ENCODE peak calls at places on chromosomes 5 and 9, in five cellular contexts. One of them, this sample, is unnamed.

GRCh38 chr9:87909310-87910041 is 8.3 kb upstream of the SPATA31C1 start:
- DNase-seq in IMR-90: no peak
- DNase-seq in body of pancreas: peak; percentile 96
- DNase-seq in neural progenitor cell: no peak
- DNase-seq in CD8-positive, alpha-beta T cell: no peak
- DNase-seq in this sample: no peak

GRCh38 chr5:112109331-112109993 is 309.6 kb downstream of the EPB41L4A start:
- DNase-seq in IMR-90: peak; percentile 87
- DNase-seq in body of pancreas: peak; percentile 82
- DNase-seq in neural progenitor cell: no peak
- DNase-seq in CD8-positive, alpha-beta T cell: no peak
- DNase-seq in this sample: peak; percentile 95

GRCh38 chr9:75132244-75132643 is 43.9 kb downstream of the OSTF1 start:
- DNase-seq in IMR-90: no peak
- DNase-seq in body of pancreas: no peak
- DNase-seq in neural progenitor cell: no peak
- DNase-seq in CD8-positive, alpha-beta T cell: no peak
- DNase-seq in this sample: no peak

GRCh38 chr5:149576021-149576420 is 5.3 kb upstream of the ARHGEF37 start:
- DNase-seq in IMR-90: no peak
- DNase-seq in body of pancreas: no peak
- DNase-seq in neural progenitor cell: no peak
- DNase-seq in CD8-positive, alpha-beta T cell: no peak
- DNase-seq in this sample: no peak

GRCh38 chr5:29378104-29378503 is 1815.4 kb upstream of the CDH6 start:
- DNase-seq in IMR-90: no peak
- DNase-seq in body of pancreas: no peak
- DNase-seq in neural progenitor cell: no peak
- DNase-seq in CD8-positive, alpha-beta T cell: no peak
- DNase-seq in this sample: no peak

GRCh38 chr9:108550111-108550510 is 305.7 kb downstream of the ACTL7B start:
- DNase-seq in IMR-90: no peak
- DNase-seq in body of pancreas: no peak
- DNase-seq in neural progenitor cell: no peak
- DNase-seq in CD8-positive, alpha-beta T cell: no peak
- DNase-seq in this sample: no peak

GRCh38 chr5:31824886-31825774 is 186.2 kb downstream of the PDZD2 start:
- DNase-seq in IMR-90: peak; percentile 59
- DNase-seq in body of pancreas: peak; percentile 59
- DNase-seq in neural progenitor cell: peak; percentile 76
- DNase-seq in CD8-positive, alpha-beta T cell: peak; percentile 35
- DNase-seq in this sample: peak; percentile 64

GRCh38 chr9:136051568-136052432 is 43.3 kb downstream of the NACC2 start:
- DNase-seq in IMR-90: peak; percentile 94
- DNase-seq in body of pancreas: peak; percentile 81
- DNase-seq in neural progenitor cell: peak; percentile 76
- DNase-seq in CD8-positive, alpha-beta T cell: no peak
- DNase-seq in this sample: peak; percentile 52

GRCh38 chr5:74409166-74409706 is 231.3 kb downstream of the ENC1 start:
- DNase-seq in IMR-90: no peak
- DNase-seq in body of pancreas: peak; percentile 86
- DNase-seq in neural progenitor cell: no peak
- DNase-seq in CD8-positive, alpha-beta T cell: no peak
- DNase-seq in this sample: no peak

GRCh38 chr5:154857091-154857533 is 1.3 kb upstream of the CNOT8 start:
- DNase-seq in IMR-90: no peak
- DNase-seq in body of pancreas: no peak
- DNase-seq in neural progenitor cell: peak; percentile 61
- DNase-seq in CD8-positive, alpha-beta T cell: no peak
- DNase-seq in this sample: no peak

GRCh38 chr9:107539427-107540154 is 50.0 kb upstream of the KLF4 start:
- DNase-seq in IMR-90: no peak
- DNase-seq in body of pancreas: no peak
- DNase-seq in neural progenitor cell: peak; percentile 11
- DNase-seq in CD8-positive, alpha-beta T cell: no peak
- DNase-seq in this sample: no peak

GRCh38 chr9:97852001-97852398 is 1.0 kb upstream of the FOXE1 start:
- DNase-seq in IMR-90: no peak
- DNase-seq in body of pancreas: no peak
- DNase-seq in neural progenitor cell: peak; percentile 72
- DNase-seq in CD8-positive, alpha-beta T cell: no peak
- DNase-seq in this sample: no peak

GRCh38 chr5:28014779-28015178 is 976.4 kb upstream of the CDH9 start:
- DNase-seq in IMR-90: no peak
- DNase-seq in body of pancreas: no peak
- DNase-seq in neural progenitor cell: no peak
- DNase-seq in CD8-positive, alpha-beta T cell: no peak
- DNase-seq in this sample: no peak

GRCh38 chr9:93302586-93303257 is 118.8 kb downstream of the WNK2 start:
- DNase-seq in IMR-90: peak; percentile 58
- DNase-seq in body of pancreas: peak; percentile 81
- DNase-seq in neural progenitor cell: peak; percentile 75
- DNase-seq in CD8-positive, alpha-beta T cell: peak; percentile 62
- DNase-seq in this sample: peak; percentile 74

DNA sequence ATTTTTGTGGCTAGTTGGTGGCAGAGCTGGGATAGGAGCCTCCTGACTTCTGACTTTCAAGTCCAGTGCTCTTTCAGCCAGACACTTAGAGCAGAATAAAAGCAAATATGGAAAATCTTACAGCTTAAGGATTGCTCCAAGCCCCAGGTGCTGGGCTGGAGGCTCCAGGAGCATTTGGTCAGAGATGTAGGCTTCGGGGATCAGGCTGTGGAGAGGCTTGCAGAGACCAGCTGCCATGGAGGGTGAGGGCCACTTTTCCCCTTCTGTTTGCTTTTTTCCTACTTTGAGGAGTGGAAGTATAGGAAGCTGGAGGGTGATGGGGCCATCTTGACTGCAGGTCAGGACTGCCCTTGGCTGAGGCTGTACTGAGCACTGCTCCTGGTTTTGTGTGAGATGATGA is 58.9 kb downstream of the RGS3 start:
- DNase-seq in IMR-90: no peak
- DNase-seq in body of pancreas: no peak
- DNase-seq in neural progenitor cell: no peak
- DNase-seq in CD8-positive, alpha-beta T cell: no peak
- DNase-seq in this sample: no peak
- H3K4me1 ChIP-seq in IMR-90: peaks cover 6% of the 10 kb centered on the region
- H3K4me1 ChIP-seq in body of pancreas: peaks cover 13% of the 10 kb centered on the region
- H3K4me1 ChIP-seq in neural progenitor cell: peaks cover 23% of the 10 kb centered on the region
- H3K4me1 ChIP-seq in CD8-positive, alpha-beta T cell: peaks cover 96% of the 10 kb centered on the region
- H3K4me1 ChIP-seq in this sample: peaks cover 39% of the 10 kb centered on the region

DNA sequence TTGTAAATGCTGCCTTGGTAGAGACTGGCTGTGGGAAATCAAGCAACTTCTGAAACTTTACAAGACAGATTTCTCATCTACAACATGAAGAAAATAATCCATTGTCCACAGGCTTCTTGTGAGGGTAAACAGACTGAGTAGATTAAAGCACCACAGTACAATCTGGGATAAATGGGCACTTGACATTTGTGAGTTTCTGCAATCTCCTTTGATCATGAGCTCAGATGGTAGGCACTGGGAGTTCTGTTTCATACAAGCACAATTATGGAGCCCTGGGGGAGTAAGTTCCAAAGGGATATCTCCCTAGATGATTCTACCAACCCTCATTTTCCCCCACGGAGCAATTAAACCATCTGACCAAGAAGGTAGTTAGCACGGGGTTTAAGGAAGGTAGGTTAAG is 479.4 kb upstream of the TNC start:
- DNase-seq in IMR-90: no peak
- DNase-seq in body of pancreas: no peak
- DNase-seq in neural progenitor cell: no peak
- DNase-seq in CD8-positive, alpha-beta T cell: no peak
- DNase-seq in this sample: no peak
- H3K4me3 ChIP-seq in IMR-90: no peak overlapping the region
- H3K4me3 ChIP-seq in body of pancreas: no peak overlapping the region
- H3K4me3 ChIP-seq in neural progenitor cell: no peak overlapping the region
- H3K4me3 ChIP-seq in CD8-positive, alpha-beta T cell: no peak overlapping the region
- H3K4me3 ChIP-seq in this sample: no peak overlapping the region

GRCh38 chr5:143195496-143195895 is 208.0 kb downstream of the NR3C1 start:
- DNase-seq in IMR-90: peak; percentile 37
- DNase-seq in body of pancreas: no peak
- DNase-seq in neural progenitor cell: no peak
- DNase-seq in CD8-positive, alpha-beta T cell: no peak
- DNase-seq in this sample: no peak

GRCh38 chr5:143198332-143198731 is 205.2 kb downstream of the NR3C1 start:
- DNase-seq in IMR-90: no peak
- DNase-seq in body of pancreas: no peak
- DNase-seq in neural progenitor cell: no peak
- DNase-seq in CD8-positive, alpha-beta T cell: no peak
- DNase-seq in this sample: no peak

GRCh38 chr5:143199161-143199560 is 204.3 kb downstream of the NR3C1 start:
- DNase-seq in IMR-90: no peak
- DNase-seq in body of pancreas: no peak
- DNase-seq in neural progenitor cell: no peak
- DNase-seq in CD8-positive, alpha-beta T cell: no peak
- DNase-seq in this sample: no peak

GRCh38 chr5:143196601-143197259 is 206.8 kb downstream of the NR3C1 start:
- DNase-seq in IMR-90: no peak
- DNase-seq in body of pancreas: no peak
- DNase-seq in neural progenitor cell: no peak
- DNase-seq in CD8-positive, alpha-beta T cell: no peak
- DNase-seq in this sample: no peak

GRCh38 chr5:143197260-143197656 is 206.2 kb downstream of the NR3C1 start:
- DNase-seq in IMR-90: peak; percentile 28
- DNase-seq in body of pancreas: no peak
- DNase-seq in neural progenitor cell: no peak
- DNase-seq in CD8-positive, alpha-beta T cell: no peak
- DNase-seq in this sample: no peak
- H3K4me1 ChIP-seq in IMR-90: peaks cover 4% of the 10 kb centered on the region
- H3K4me1 ChIP-seq in body of pancreas: no peaks in the 10 kb centered on the region
- H3K4me1 ChIP-seq in neural progenitor cell: peaks cover 15% of the 10 kb centered on the region
- H3K4me1 ChIP-seq in CD8-positive, alpha-beta T cell: no peaks in the 10 kb centered on the region
- H3K4me1 ChIP-seq in this sample: peaks cover 6% of the 10 kb centered on the region

DNA sequence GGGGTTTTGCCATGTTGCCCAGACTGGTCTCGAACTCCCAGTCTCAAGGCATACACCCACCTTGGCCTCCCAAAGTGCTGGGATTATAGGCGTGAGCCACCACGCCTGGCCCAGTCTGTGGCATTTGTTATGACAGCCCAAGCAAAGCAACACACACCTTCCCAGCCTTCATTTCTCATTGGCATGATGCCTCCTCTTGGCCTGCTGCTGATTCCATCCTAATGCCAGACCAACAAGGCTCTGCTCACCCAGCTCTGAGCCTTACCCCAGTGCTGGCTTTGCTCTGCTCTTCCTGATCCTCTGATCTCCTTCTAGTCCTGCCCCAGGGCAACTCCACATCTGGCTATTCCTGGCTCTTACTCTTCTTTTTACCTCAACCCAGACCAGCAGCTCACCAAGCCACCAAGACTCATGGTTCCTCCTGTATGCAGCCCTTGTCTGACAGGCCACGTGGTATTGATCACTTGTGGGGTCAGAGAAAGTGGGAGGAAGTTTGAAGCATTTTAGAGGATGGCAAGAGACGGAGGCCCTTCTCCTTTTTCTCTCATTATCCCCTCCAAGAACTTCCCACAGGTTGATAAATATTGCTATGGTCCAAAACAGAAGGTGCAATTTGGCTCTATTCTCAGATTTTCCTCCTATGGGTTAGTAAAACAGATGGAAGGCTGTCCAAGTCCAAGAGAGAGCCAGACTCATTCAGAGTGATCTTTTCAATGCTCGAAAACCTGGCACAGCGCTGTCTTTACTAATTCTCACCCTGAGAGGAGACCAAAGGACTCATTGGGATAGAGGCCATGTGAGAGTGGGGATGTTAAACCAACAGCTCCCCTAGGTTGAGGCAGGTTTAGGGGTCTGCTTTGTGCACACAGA is 958 bp downstream of the CD180 start:
- DNase-seq in IMR-90: no peak
- DNase-seq in body of pancreas: no peak
- DNase-seq in neural progenitor cell: no peak
- DNase-seq in CD8-positive, alpha-beta T cell: no peak
- DNase-seq in this sample: no peak
- H3K4me3 ChIP-seq in IMR-90: no peak overlapping the region
- H3K4me3 ChIP-seq in body of pancreas: no peak overlapping the region
- H3K4me3 ChIP-seq in neural progenitor cell: no peak overlapping the region
- H3K4me3 ChIP-seq in CD8-positive, alpha-beta T cell: no peak overlapping the region
- H3K4me3 ChIP-seq in this sample: no peak overlapping the region

GRCh38 chr5:176533894-176534611 is 3.1 kb downstream of the RNF44 start:
- DNase-seq in IMR-90: peak; percentile 36
- DNase-seq in body of pancreas: peak; percentile 81
- DNase-seq in neural progenitor cell: no peak
- DNase-seq in CD8-positive, alpha-beta T cell: peak; percentile 69
- DNase-seq in this sample: no peak
- H3K4me1 ChIP-seq in IMR-90: peaks cover 24% of the 10 kb centered on the region
- H3K4me1 ChIP-seq in body of pancreas: peaks cover 55% of the 10 kb centered on the region
- H3K4me1 ChIP-seq in neural progenitor cell: peaks cover 15% of the 10 kb centered on the region
- H3K4me1 ChIP-seq in CD8-positive, alpha-beta T cell: peaks cover 70% of the 10 kb centered on the region
- H3K4me1 ChIP-seq in this sample: peaks cover 28% of the 10 kb centered on the region

DNA sequence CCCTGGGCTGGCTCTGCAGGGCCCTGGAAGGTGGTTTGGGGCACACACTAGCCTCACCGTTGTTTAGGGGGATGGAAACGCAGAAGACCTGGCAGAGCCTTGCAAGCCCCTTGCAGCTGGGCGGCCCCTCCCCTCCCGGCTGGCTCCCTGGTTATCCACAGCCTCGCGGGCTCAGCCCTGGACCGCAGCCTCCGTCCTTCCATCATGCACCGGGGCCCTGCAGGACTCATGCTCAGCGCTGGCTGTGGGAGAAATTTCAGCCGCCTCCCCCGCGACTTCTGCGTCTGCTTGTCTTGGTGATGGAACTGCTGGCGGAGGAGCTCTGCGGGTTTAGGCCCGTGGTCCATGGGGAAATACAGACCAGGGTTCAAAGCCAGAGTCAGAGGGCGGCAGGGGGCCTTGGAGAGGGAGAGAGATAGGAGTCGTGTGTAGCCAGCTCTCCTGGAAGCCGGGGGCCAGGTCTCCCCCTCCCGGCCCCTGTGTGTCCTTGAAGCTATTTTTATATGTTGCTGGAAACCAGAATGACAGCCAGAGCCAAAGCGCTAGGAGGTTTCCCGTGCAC is 75.8 kb upstream of the IER5L start:
- DNase-seq in IMR-90: no peak
- DNase-seq in body of pancreas: peak; percentile 59
- DNase-seq in neural progenitor cell: peak; percentile 38
- DNase-seq in CD8-positive, alpha-beta T cell: no peak
- DNase-seq in this sample: peak; percentile 81
- H3K4me3 ChIP-seq in IMR-90: no peak overlapping the region
- H3K4me3 ChIP-seq in body of pancreas: no peak overlapping the region
- H3K4me3 ChIP-seq in neural progenitor cell: no peak overlapping the region
- H3K4me3 ChIP-seq in CD8-positive, alpha-beta T cell: no peak overlapping the region
- H3K4me3 ChIP-seq in this sample: no peak overlapping the region

GRCh38 chr9:35516481-35516880 is 26.6 kb downstream of the RUSC2 start:
- DNase-seq in IMR-90: peak; percentile 75
- DNase-seq in body of pancreas: no peak
- DNase-seq in neural progenitor cell: peak; percentile 18
- DNase-seq in CD8-positive, alpha-beta T cell: no peak
- DNase-seq in this sample: no peak

GRCh38 chr9:35517552-35518211 is 27.8 kb downstream of the RUSC2 start:
- DNase-seq in IMR-90: no peak
- DNase-seq in body of pancreas: peak; percentile 32
- DNase-seq in neural progenitor cell: no peak
- DNase-seq in CD8-positive, alpha-beta T cell: no peak
- DNase-seq in this sample: no peak

GRCh38 chr9:35518212-35518917 is 28.5 kb downstream of the RUSC2 start:
- DNase-seq in IMR-90: peak; percentile 94
- DNase-seq in body of pancreas: peak; percentile 56
- DNase-seq in neural progenitor cell: peak; percentile 83
- DNase-seq in CD8-positive, alpha-beta T cell: no peak
- DNase-seq in this sample: peak; percentile 65

GRCh38 chr9:35517136-35517535 is 27.2 kb downstream of the RUSC2 start:
- DNase-seq in IMR-90: peak; percentile 35
- DNase-seq in body of pancreas: no peak
- DNase-seq in neural progenitor cell: peak; percentile 20
- DNase-seq in CD8-positive, alpha-beta T cell: no peak
- DNase-seq in this sample: no peak

GRCh38 chr9:35515766-35516165 is 25.9 kb downstream of the RUSC2 start:
- DNase-seq in IMR-90: no peak
- DNase-seq in body of pancreas: peak; percentile 35
- DNase-seq in neural progenitor cell: no peak
- DNase-seq in CD8-positive, alpha-beta T cell: no peak
- DNase-seq in this sample: no peak
- H3K4me1 ChIP-seq in IMR-90: peaks cover 37% of the 10 kb centered on the region
- H3K4me1 ChIP-seq in body of pancreas: peaks cover 63% of the 10 kb centered on the region
- H3K4me1 ChIP-seq in neural progenitor cell: peaks cover 35% of the 10 kb centered on the region
- H3K4me1 ChIP-seq in CD8-positive, alpha-beta T cell: no peaks in the 10 kb centered on the region
- H3K4me1 ChIP-seq in this sample: peaks cover 41% of the 10 kb centered on the region

This sample was measured in cardiac muscle cell.